ENCODE peak calls at places on chromosome 1, in five cellular contexts. P, R, M, S and G are unnamed samples.

GRCh38 chr1:192489748-192490147 is 85.8 kb upstream of the RGS1 start:
- DNase-seq in P (no peak), R (no peak), M (peak), S (peak), G (peak)

GRCh38 chr1:17713993-17714392 is 41.1 kb upstream of the ACTL8 start:
- DNase-seq in P (no peak), R (no peak), M (no peak), S (no peak), G (no peak)

GRCh38 chr1:61370908-61371279 is 288.5 kb downstream of the NFIA start:
- DNase-seq in P (no peak), R (no peak), M (no peak), S (no peak), G (no peak)

GRCh38 chr1:205907794-205908193 is 35.5 kb downstream of the SLC26A9 start:
- DNase-seq in P (no peak), R (no peak), M (no peak), S (peak), G (no peak)

GRCh38 chr1:202805886-202806511 is 2.2 kb downstream of the KDM5B start:
- DNase-seq in P (peak), R (peak), M (no peak), S (peak), G (no peak)

GRCh38 chr1:57736940-57737339 is 313.1 kb upstream of the DAB1 start:
- DNase-seq in P (no peak), R (no peak), M (no peak), S (no peak), G (peak)

GRCh38 chr1:173113015-173113741 is 62.4 kb upstream of the TNFSF18 start:
- DNase-seq in P (no peak), R (no peak), M (no peak), S (no peak), G (no peak)

GRCh38 chr1:8408151-8408839 is 90.4 kb downstream of the SLC45A1 start:
- DNase-seq in P (no peak), R (no peak), M (no peak), S (no peak), G (no peak)

GRCh38 chr1:242030071-242030470 is 31.2 kb upstream of the MAP1LC3C start:
- DNase-seq in P (no peak), R (no peak), M (no peak), S (no peak), G (no peak)

GRCh38 chr1:231636157-231636556 is 9.6 kb downstream of the DISC1 start:
- DNase-seq in P (no peak), R (peak), M (no peak), S (peak), G (no peak)

GRCh38 chr1:25356848-25357247 is 18.7 kb downstream of the TMEM50A start:
- DNase-seq in P (no peak), R (no peak), M (no peak), S (no peak), G (no peak)